ENCODE peak calls at places on chromosomes 11 and 22, in eight cellular contexts. H is heart right ventricle; B is CD8-positive, alpha-beta T cell; O is AG09319; I is HCT116; W is endothelial cell; P is brain microvascular endothelial cell; S is astrocyte. Z is an unnamed sample.

GRCh38 chr22:44399196-44399837 is 86.6 kb upstream of the SHISAL1 start:
- DNase-seq in O (no peak), S (no peak), B (no peak), H (no peak), W (no peak), P (no peak), I (no peak), Z (no peak)

GRCh38 chr22:40326905-40327735 is 19.2 kb upstream of the ADSL start:
- DNase-seq in H (no peak), P (no peak), I (no peak), O (no peak), W (peak), B (no peak), S (peak), Z (no peak)

GRCh38 chr22:42791721-42792452 is 65.2 kb downstream of the ARFGAP3 start:
- DNase-seq in B (no peak), P (no peak), I (no peak), H (peak), S (no peak), O (no peak), W (no peak), Z (no peak)

GRCh38 chr11:33507967-33508366 is 192.7 kb downstream of the C11orf91 start:
- DNase-seq in P (peak), I (peak), S (no peak), O (no peak), W (no peak), B (no peak), H (no peak), Z (no peak)

GRCh38 chr11:87392665-87393064 is 354.9 kb downstream of the TMEM135 start:
- DNase-seq in H (no peak), O (no peak), P (no peak), B (no peak), I (no peak), S (no peak), W (no peak), Z (no peak)

GRCh38 chr22:29060251-29060650 is 1.4 kb downstream of the C22orf31 start:
- DNase-seq in S (no peak), W (no peak), B (no peak), H (no peak), I (no peak), O (no peak), P (no peak), Z (no peak)

GRCh38 chr11:121931748-121932352 is 184.2 kb downstream of the BLID start:
- DNase-seq in P (no peak), S (no peak), B (no peak), W (no peak), H (no peak), O (no peak), I (no peak), Z (no peak)

GRCh38 chr11:40388097-40388818 is 1071.2 kb downstream of the LRRC4C start:
- DNase-seq in W (no peak), I (no peak), O (peak), B (no peak), H (no peak), S (peak), P (no peak), Z (no peak)

DNA sequence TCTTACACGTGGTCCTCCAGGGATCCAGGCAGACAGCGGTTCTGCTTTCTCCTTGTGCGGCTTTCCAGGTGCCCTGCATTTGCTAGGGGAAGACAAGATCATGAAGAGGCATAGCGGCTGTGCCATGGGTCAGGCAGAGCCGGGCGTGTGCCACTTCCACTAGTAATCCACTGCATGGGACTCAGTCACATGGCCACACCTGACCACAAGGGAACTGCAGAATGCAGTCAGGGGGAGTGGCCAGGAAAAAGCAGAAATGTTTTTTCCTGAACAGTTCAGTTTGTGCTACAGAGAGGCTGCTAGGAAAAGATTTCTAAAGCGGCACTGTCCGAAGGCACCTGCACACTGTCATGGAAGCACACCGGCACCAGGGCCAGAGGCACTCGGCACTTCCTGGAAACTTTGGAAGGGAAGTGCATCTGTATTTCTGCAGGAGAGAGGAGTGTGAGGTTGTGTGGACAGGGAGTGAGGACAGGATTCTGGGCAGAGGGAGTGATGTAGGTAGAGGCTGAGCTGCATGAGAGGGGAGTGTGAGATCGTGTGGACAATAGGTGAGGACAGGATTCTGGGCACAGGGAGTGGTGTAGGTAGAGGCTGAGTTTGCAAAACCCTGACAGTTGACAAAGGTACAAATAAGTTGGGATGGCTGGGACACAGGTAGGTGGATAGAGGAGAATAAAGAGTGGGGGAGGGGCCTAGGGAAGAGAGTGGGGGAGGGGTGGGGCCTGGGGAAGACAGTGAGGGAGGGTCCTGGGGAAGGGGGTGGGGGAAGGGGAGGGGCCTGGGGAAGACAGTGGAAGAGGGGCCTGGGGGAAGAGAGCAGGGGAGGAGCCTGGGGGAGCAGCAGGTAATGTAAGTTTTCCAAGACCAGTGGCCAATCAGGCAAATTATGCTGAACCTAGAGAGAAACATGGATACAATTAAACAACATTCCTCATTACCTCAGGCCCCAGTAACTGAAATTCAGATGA is 1436.3 kb downstream of the TBC1D22A start:
- DNase-seq in B (no peak), I (no peak), S (no peak), O (no peak), H (no peak), P (no peak), W (no peak), Z (no peak)
- TF ChIP-seq CTCF in B (no peak), I (no peak), S (no peak), O (no peak), H (no peak), P (no peak), W (no peak), Z (no peak)

DNA sequence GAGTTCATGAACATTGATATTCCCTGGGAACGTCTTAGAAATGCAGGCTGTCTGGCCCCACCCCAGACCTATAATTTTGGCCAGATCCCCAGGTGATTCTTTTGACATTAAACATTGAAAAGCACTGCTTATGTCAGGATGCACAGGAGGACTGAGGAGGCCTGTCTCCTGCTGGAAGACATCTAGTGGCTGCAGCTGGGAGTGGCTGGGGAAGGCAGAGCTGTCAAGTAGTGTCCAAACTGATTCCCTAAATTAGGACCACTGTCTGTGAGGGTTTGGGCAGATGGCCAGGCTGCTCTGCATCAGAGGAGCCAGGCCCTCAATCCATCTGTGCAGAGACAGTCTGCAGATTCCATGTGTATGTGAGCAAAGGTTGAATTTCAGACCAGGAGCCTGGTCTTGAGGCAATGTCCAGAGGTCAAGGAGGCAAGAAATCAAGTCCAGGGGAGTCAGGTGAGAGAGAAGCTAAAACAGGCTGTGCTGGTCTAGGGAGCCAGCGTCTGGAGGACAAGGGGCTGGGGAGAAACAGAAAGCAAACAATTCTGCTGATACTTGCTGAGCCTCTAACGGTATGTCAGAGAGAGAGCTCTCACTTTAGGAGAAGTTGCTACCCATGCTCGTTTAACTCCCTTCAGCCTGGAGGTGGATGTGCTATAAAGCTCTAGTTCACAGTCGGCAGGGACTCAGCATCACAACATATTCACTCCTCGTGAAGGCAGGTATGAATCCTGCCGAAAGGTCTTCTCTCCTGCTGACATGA is 15.3 kb upstream of the SYTL2 start:
- DNase-seq in S (no peak), H (peak), W (peak), I (no peak), P (peak), B (no peak), O (no peak), Z (no peak)
- TF ChIP-seq CTCF in S (peak), H (peak), W (peak), I (peak), P (peak), B (peak), O (peak), Z (peak)

GRCh38 chr11:13778345-13778744 is 109.9 kb downstream of the FAR1 start:
- DNase-seq in P (no peak), S (no peak), B (no peak), I (no peak), W (no peak), O (no peak), H (no peak), Z (no peak)

GRCh38 chr11:13772223-13773046 is 104.0 kb downstream of the FAR1 start:
- DNase-seq in S (peak), H (peak), B (no peak), P (peak), O (peak), W (peak), I (peak), Z (peak)

GRCh38 chr11:13777341-13777985 is 109.0 kb downstream of the FAR1 start:
- DNase-seq in B (no peak), I (no peak), H (no peak), S (no peak), P (no peak), O (no peak), W (no peak), Z (no peak)

GRCh38 chr11:13775471-13775870 is 107.0 kb downstream of the FAR1 start:
- DNase-seq in P (no peak), S (no peak), O (no peak), I (no peak), W (no peak), B (no peak), H (no peak), Z (no peak)

DNA sequence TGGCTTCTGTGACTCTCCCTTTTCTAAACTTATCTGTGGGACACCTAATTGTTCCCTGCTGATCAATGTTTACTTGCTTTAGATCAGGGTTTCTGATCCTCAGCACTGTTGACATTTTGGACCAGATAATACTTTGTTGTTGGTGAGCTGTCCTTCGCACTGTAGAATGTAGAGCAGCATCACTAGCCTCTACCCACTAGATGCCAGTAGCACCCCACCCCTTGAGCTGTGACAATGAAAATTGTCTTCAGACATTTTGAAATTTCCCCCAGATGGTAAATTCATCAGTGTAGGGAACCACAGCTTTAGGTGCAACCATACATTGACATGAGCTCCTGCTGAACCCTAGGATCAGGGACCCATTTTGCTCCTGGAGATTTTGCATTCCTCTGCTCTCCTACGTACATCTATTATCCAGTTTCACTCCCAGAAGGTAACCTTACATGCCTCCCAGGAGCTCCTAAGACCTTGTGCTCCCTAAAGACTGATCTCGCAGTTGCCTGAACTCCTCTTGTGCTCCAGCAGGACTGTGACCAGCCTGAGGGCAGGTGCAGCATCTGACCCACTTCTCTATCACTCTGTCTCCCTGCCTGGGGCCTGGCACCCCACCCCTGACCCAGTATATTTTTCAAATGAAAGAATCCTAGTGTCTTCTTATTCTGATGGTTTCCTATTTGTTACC is 107.8 kb downstream of the FAR1 start:
- DNase-seq in B (peak), S (no peak), I (peak), H (no peak), O (no peak), W (peak), P (no peak), Z (no peak)
- TF ChIP-seq CTCF in B (peak), S (peak), I (peak), H (peak), O (peak), W (no peak), P (peak), Z (peak)

DNA sequence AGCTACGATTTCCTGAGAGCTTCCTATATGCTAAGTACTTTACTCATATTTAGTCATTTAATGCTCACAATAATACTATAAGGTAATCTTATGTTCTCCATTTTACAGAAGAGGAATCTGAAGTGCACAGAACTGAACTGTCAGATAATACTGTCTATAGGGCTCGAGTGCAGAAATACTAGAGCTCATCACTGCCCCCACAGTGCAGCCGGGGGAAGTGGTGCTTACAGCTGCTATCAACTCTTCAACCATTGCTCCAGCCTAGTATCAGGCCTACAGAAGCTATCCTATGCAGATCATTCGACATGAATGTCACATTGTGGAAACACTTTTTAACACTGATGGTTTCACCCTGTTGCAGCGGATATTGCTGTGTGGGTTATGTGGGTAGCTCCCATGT is 929.9 kb downstream of the NTM start:
- DNase-seq in B (no peak), P (peak), W (peak), I (no peak), H (no peak), S (no peak), O (no peak), Z (no peak)
- TF ChIP-seq CTCF in B (no peak), P (peak), W (no peak), I (no peak), H (peak), S (peak), O (peak), Z (peak)

GRCh38 chr11:29962243-29962642 is 54.6 kb downstream of the KCNA4 start:
- DNase-seq in B (no peak), I (peak), W (peak), O (no peak), P (no peak), H (no peak), S (no peak), Z (no peak)
- TF ChIP-seq CTCF in B (no peak), I (peak), W (peak), O (no peak), P (peak), H (no peak), S (no peak), Z (no peak)

DNA sequence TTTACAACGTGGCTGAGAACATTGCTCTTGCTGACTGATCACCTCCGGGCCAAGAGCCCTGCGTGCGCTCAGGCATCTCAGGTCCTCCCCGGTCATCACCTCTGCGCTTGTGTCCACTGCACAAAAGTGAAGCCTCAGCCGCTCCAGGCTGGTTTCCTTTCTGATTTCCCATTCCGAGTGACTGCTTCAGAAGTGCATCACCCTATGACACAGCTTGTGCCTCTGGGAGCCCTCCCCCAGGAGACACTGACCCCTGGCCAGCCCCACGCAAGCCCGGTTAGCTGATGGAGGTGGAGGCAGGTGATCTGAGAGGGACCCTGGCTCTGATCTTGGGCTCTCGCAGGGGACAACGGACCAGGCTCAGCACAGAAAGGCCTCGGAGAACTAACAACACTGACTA is 38.3 kb upstream of the GNB1L start:
- DNase-seq in B (no peak), W (no peak), O (no peak), S (no peak), H (no peak), I (no peak), P (no peak), Z (no peak)
- TF ChIP-seq CTCF in B (no peak), W (no peak), O (no peak), S (no peak), H (no peak), I (no peak), P (no peak), Z (no peak)

DNA sequence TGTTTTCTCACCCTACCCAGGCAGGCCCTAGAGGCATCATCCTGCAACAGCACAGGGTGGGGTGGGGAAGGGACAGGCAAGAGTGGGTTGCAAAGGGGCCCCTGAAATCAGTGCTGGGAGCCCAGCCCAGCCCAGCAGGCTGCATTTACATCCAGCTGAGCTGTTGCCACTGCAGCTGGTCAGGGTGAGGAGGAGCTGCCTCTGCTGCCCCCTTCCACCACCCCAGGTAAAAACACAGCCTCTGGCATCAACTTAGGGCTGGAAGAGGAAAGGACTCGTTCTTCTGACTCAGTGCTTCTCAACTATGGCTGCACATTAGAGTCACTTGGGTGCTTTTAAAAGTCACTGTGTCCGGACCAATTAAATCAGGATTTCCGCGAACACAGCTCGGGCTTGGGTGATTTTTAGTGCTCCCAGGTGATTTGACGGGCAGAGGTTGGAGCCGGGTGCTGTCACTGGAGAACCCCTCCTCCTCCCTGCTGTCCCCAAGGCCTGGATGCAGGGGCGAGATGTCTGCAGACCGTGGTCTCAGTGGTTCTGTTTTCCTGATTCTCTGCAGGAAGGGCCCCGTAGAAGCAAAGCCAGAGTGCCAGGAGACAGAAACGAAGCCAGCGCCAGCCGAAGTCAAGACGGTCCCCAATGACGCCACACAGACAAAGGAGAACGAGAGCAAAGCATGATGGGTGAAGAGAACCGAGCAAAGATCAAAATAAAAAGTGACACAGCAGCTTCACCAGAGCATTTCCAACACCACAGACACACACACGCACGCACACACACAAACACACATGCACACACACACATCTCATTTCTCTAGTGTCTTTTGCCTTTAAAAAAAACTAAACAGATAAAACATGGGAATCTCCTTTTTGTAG is 39.4 kb upstream of the TTC12 start:
- DNase-seq in P (no peak), W (peak), S (no peak), I (no peak), H (no peak), O (no peak), B (no peak), Z (no peak)
- TF ChIP-seq CTCF in P (peak), W (peak), S (no peak), I (peak), H (no peak), O (peak), B (no peak), Z (no peak)

GRCh38 chr11:46480166-46480726 is 88.7 kb upstream of the CHRM4 start:
- DNase-seq in B (no peak), S (no peak), W (no peak), O (no peak), H (no peak), I (no peak), P (no peak), Z (no peak)
- TF ChIP-seq CTCF in B (no peak), S (no peak), W (no peak), O (no peak), H (no peak), I (no peak), P (no peak), Z (no peak)